ENCODE peak calls at places on chromosomes 12 and 14, in five cellular contexts. H is sigmoid colon; U is HL-60; G is effector memory CD4-positive, alpha-beta T cell; F is vagina. J is an unnamed sample.

GRCh38 chr12:89499857-89500256 is 24.7 kb downstream of the GALNT4 start:
- DNase-seq in H (no peak), G (no peak), U (no peak), F (no peak), J (no peak)

GRCh38 chr12:23472329-23472971 is 477.0 kb downstream of the SOX5 start:
- DNase-seq in H (no peak), F (no peak), G (no peak), U (no peak), J (no peak)

GRCh38 chr12:105523164-105524057 is 192.9 kb downstream of the C12orf75 start:
- DNase-seq in G (no peak), H (peak), F (no peak), U (no peak), J (peak)

GRCh38 chr14:64680013-64680674 is 24.1 kb upstream of the PLEKHG3 start:
- DNase-seq in U (no peak), G (no peak), H (no peak), F (no peak), J (peak)

GRCh38 chr12:77097846-77098245 is 32.5 kb upstream of the E2F7 start:
- DNase-seq in H (no peak), F (no peak), G (no peak), U (no peak), J (no peak)

GRCh38 chr12:44036875-44037443 is 201.1 kb downstream of the TMEM117 start:
- DNase-seq in G (no peak), U (no peak), H (no peak), F (no peak), J (no peak)

GRCh38 chr12:121786441-121786825 is 7.1 kb downstream of the RHOF start:
- DNase-seq in F (no peak), U (peak), H (peak), G (no peak), J (no peak)

GRCh38 chr14:53890611-53891091 is 66.0 kb downstream of the BMP4 start:
- DNase-seq in U (no peak), H (no peak), G (no peak), F (no peak), J (no peak)

GRCh38 chr14:104150201-104151027 is 12.0 kb downstream of the KIF26A start:
- DNase-seq in H (no peak), F (no peak), G (no peak), U (no peak), J (no peak)

DNA sequence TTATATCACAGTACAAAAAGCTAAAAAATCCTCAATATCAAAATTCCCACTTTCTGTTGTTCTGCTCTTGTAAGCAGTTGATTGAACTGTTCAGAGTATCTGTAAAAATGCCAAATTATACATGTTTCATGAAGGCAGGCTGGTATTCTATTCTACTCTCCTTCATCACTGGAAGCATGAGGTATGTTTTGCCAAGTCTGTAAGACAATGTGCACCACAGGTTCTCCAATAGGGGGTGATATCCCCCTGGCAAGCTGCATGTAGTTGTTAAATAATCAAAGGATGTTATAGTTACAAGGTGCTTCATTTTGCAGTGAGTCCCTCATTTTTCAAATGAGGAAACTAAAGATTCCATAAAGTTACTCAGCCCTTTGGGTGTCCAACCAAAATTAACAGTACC is 15.1 kb upstream of the NEK9 start:
- DNase-seq in U (peak), G (no peak), F (no peak), H (no peak), J (no peak)
- H3K27ac ChIP-seq in U (no peak), G (no peak), F (no peak), H (peak), J (no peak)

GRCh38 chr14:54933006-54933405 is 30.4 kb upstream of the GCH1 start:
- DNase-seq in H (no peak), U (no peak), F (no peak), G (no peak), J (no peak)

GRCh38 chr14:54922598-54922997 is 20.0 kb upstream of the GCH1 start:
- DNase-seq in H (no peak), F (no peak), U (no peak), G (no peak), J (no peak)

GRCh38 chr14:54929556-54929955 is 26.9 kb upstream of the GCH1 start:
- DNase-seq in F (no peak), G (no peak), H (no peak), U (no peak), J (no peak)

GRCh38 chr14:54931598-54932340 is 29.1 kb upstream of the GCH1 start:
- DNase-seq in F (no peak), G (no peak), U (no peak), H (no peak), J (no peak)

GRCh38 chr14:54927551-54927950 is 24.9 kb upstream of the GCH1 start:
- DNase-seq in G (no peak), H (no peak), F (no peak), U (no peak), J (no peak)
- H3K27ac ChIP-seq in G (no peak), H (no peak), F (no peak), U (no peak), J (no peak)

GRCh38 chr14:106842687-106843086 is 1316.3 kb downstream of the TMEM121 start:
- DNase-seq in H (no peak), G (no peak), U (no peak), F (no peak), J (no peak)

GRCh38 chr14:106841701-106842100 is 1315.3 kb downstream of the TMEM121 start:
- DNase-seq in G (no peak), F (no peak), U (no peak), H (no peak), J (no peak)

GRCh38 chr14:106844608-106845285 is 1318.4 kb downstream of the TMEM121 start:
- DNase-seq in H (peak), G (peak), F (no peak), U (peak), J (no peak)

GRCh38 chr14:106843951-106844483 is 1317.6 kb downstream of the TMEM121 start:
- DNase-seq in U (peak), H (no peak), G (no peak), F (no peak), J (no peak)

GRCh38 chr14:106843376-106843775 is 1317.0 kb downstream of the TMEM121 start:
- DNase-seq in F (no peak), U (peak), G (no peak), H (no peak), J (no peak)
- H3K27ac ChIP-seq in F (no peak), U (peak), G (no peak), H (no peak), J (no peak)

DNA sequence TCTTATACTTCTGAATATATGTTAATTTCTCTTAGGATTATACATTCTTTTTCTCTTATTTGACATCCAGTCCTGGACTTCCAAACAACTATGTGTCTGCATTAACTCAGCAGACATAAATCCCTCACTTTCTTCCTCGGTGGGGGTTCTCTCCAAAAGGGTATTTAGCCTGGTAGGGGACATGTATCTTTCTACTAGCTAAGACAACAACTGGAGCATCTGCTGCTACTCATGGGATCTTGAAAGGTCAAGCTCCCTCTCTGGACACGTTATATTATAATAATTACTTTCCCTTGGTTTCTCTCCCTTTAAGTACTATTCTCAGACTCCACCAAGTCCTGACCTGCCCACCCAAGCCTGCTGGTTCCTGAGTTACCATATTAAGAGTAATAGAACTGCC is 983.7 kb upstream of the FLRT2 start:
- DNase-seq in U (no peak), G (no peak), F (no peak), H (no peak), J (no peak)
- H3K27ac ChIP-seq in U (no peak), G (no peak), F (no peak), H (no peak), J (no peak)

GRCh38 chr12:93174048-93174447 is 203.7 kb upstream of the NUDT4 start:
- DNase-seq in F (no peak), U (no peak), H (no peak), G (no peak), J (no peak)
- H3K27ac ChIP-seq in F (no peak), U (no peak), H (peak), G (no peak), J (no peak)

J was measured in ascending aorta.